ENCODE peak calls at places on chromosomes 6 and 20, in nine cellular contexts. One of them, this sample, is unnamed.

GRCh38 chr6:125784365-125784764 is 6.4 kb upstream of the NCOA7 start:
- DNase-seq in substantia nigra: no peak
- DNase-seq in GM04504: no peak
- DNase-seq in CD4-positive, CD25-positive, alpha-beta regulatory T cell: no peak
- DNase-seq in MV-4-11: no peak
- DNase-seq in RWPE2: no peak
- DNase-seq in EH: peak
- DNase-seq in ecto neural progenitor cell: no peak
- DNase-seq in NCI-H2081: no peak
- DNase-seq in this sample: no peak

GRCh38 chr6:126696921-126697693 is 357.2 kb downstream of the CENPW start:
- DNase-seq in GM04504: no peak
- DNase-seq in EH: peak
- DNase-seq in ecto neural progenitor cell: no peak
- DNase-seq in substantia nigra: no peak
- DNase-seq in NCI-H2081: no peak
- DNase-seq in RWPE2: no peak
- DNase-seq in MV-4-11: no peak
- DNase-seq in CD4-positive, CD25-positive, alpha-beta regulatory T cell: no peak
- DNase-seq in this sample: no peak

GRCh38 chr20:63672666-63673065 is 14.6 kb downstream of the RTEL1 start:
- DNase-seq in ecto neural progenitor cell: no peak
- DNase-seq in NCI-H2081: no peak
- DNase-seq in substantia nigra: no peak
- DNase-seq in GM04504: no peak
- DNase-seq in EH: no peak
- DNase-seq in CD4-positive, CD25-positive, alpha-beta regulatory T cell: no peak
- DNase-seq in MV-4-11: no peak
- DNase-seq in RWPE2: no peak
- DNase-seq in this sample: no peak

GRCh38 chr6:98530732-98531131 is 303.6 kb upstream of the POU3F2 start:
- DNase-seq in substantia nigra: no peak
- DNase-seq in ecto neural progenitor cell: no peak
- DNase-seq in GM04504: no peak
- DNase-seq in CD4-positive, CD25-positive, alpha-beta regulatory T cell: no peak
- DNase-seq in RWPE2: no peak
- DNase-seq in NCI-H2081: no peak
- DNase-seq in MV-4-11: no peak
- DNase-seq in EH: no peak
- DNase-seq in this sample: no peak

GRCh38 chr6:125546827-125547226 is 202.6 kb upstream of the HEY2 start:
- DNase-seq in NCI-H2081: no peak
- DNase-seq in ecto neural progenitor cell: no peak
- DNase-seq in GM04504: no peak
- DNase-seq in EH: peak
- DNase-seq in MV-4-11: peak
- DNase-seq in RWPE2: no peak
- DNase-seq in CD4-positive, CD25-positive, alpha-beta regulatory T cell: no peak
- DNase-seq in substantia nigra: no peak
- DNase-seq in this sample: peak

GRCh38 chr6:44161997-44162338 is 3.3 kb downstream of the CAPN11 start:
- DNase-seq in MV-4-11: no peak
- DNase-seq in NCI-H2081: no peak
- DNase-seq in substantia nigra: no peak
- DNase-seq in EH: peak
- DNase-seq in ecto neural progenitor cell: no peak
- DNase-seq in GM04504: peak
- DNase-seq in CD4-positive, CD25-positive, alpha-beta regulatory T cell: no peak
- DNase-seq in RWPE2: no peak
- DNase-seq in this sample: no peak

GRCh38 chr6:76495909-76496308 is 423.4 kb upstream of the IMPG1 start:
- DNase-seq in substantia nigra: no peak
- DNase-seq in MV-4-11: no peak
- DNase-seq in RWPE2: no peak
- DNase-seq in GM04504: no peak
- DNase-seq in NCI-H2081: no peak
- DNase-seq in EH: no peak
- DNase-seq in CD4-positive, CD25-positive, alpha-beta regulatory T cell: no peak
- DNase-seq in ecto neural progenitor cell: no peak
- DNase-seq in this sample: no peak

GRCh38 chr6:4818272-4818938 is 42.2 kb downstream of the CDYL start:
- DNase-seq in RWPE2: no peak
- DNase-seq in MV-4-11: no peak
- DNase-seq in CD4-positive, CD25-positive, alpha-beta regulatory T cell: no peak
- DNase-seq in substantia nigra: no peak
- DNase-seq in EH: no peak
- DNase-seq in ecto neural progenitor cell: no peak
- DNase-seq in GM04504: no peak
- DNase-seq in NCI-H2081: no peak
- DNase-seq in this sample: no peak

GRCh38 chr6:77292564-77293546 is 170.4 kb downstream of the HTR1B start:
- DNase-seq in substantia nigra: no peak
- DNase-seq in GM04504: peak
- DNase-seq in CD4-positive, CD25-positive, alpha-beta regulatory T cell: no peak
- DNase-seq in ecto neural progenitor cell: no peak
- DNase-seq in MV-4-11: no peak
- DNase-seq in EH: peak
- DNase-seq in NCI-H2081: no peak
- DNase-seq in RWPE2: no peak
- DNase-seq in this sample: no peak

GRCh38 chr6:158817298-158818007 is 1.7 kb downstream of the EZR start:
- DNase-seq in ecto neural progenitor cell: peak
- DNase-seq in RWPE2: no peak
- DNase-seq in NCI-H2081: no peak
- DNase-seq in GM04504: no peak
- DNase-seq in MV-4-11: no peak
- DNase-seq in EH: peak
- DNase-seq in CD4-positive, CD25-positive, alpha-beta regulatory T cell: no peak
- DNase-seq in substantia nigra: no peak
- DNase-seq in this sample: peak

GRCh38 chr6:70180904-70181599 is 121.8 kb downstream of the COL9A1 start:
- DNase-seq in NCI-H2081: no peak
- DNase-seq in CD4-positive, CD25-positive, alpha-beta regulatory T cell: no peak
- DNase-seq in substantia nigra: no peak
- DNase-seq in EH: no peak
- DNase-seq in ecto neural progenitor cell: no peak
- DNase-seq in RWPE2: no peak
- DNase-seq in GM04504: no peak
- DNase-seq in MV-4-11: no peak
- DNase-seq in this sample: no peak

GRCh38 chr6:41080623-41081022 is 7.8 kb downstream of the NFYA start:
- DNase-seq in EH: no peak
- DNase-seq in GM04504: no peak
- DNase-seq in substantia nigra: no peak
- DNase-seq in ecto neural progenitor cell: no peak
- DNase-seq in RWPE2: no peak
- DNase-seq in NCI-H2081: no peak
- DNase-seq in CD4-positive, CD25-positive, alpha-beta regulatory T cell: no peak
- DNase-seq in MV-4-11: no peak
- DNase-seq in this sample: no peak

GRCh38 chr20:8170921-8171320 is 38.9 kb downstream of the PLCB1 start:
- DNase-seq in CD4-positive, CD25-positive, alpha-beta regulatory T cell: no peak
- DNase-seq in EH: no peak
- DNase-seq in substantia nigra: no peak
- DNase-seq in ecto neural progenitor cell: no peak
- DNase-seq in NCI-H2081: no peak
- DNase-seq in MV-4-11: no peak
- DNase-seq in RWPE2: no peak
- DNase-seq in GM04504: no peak
- DNase-seq in this sample: no peak

GRCh38 chr6:3517350-3517749 is 60.5 kb upstream of the SLC22A23 start:
- DNase-seq in NCI-H2081: no peak
- DNase-seq in MV-4-11: no peak
- DNase-seq in ecto neural progenitor cell: no peak
- DNase-seq in GM04504: peak
- DNase-seq in CD4-positive, CD25-positive, alpha-beta regulatory T cell: no peak
- DNase-seq in substantia nigra: no peak
- DNase-seq in RWPE2: no peak
- DNase-seq in EH: peak
- DNase-seq in this sample: no peak

GRCh38 chr20:51447097-51447764 is 95.3 kb downstream of the NFATC2 start:
- DNase-seq in EH: peak
- DNase-seq in CD4-positive, CD25-positive, alpha-beta regulatory T cell: no peak
- DNase-seq in NCI-H2081: no peak
- DNase-seq in RWPE2: peak
- DNase-seq in MV-4-11: no peak
- DNase-seq in substantia nigra: no peak
- DNase-seq in GM04504: peak
- DNase-seq in ecto neural progenitor cell: no peak
- DNase-seq in this sample: no peak

GRCh38 chr6:117530467-117531242 is 48.2 kb downstream of the DCBLD1 start:
- DNase-seq in CD4-positive, CD25-positive, alpha-beta regulatory T cell: no peak
- DNase-seq in substantia nigra: no peak
- DNase-seq in GM04504: no peak
- DNase-seq in RWPE2: no peak
- DNase-seq in NCI-H2081: no peak
- DNase-seq in MV-4-11: no peak
- DNase-seq in ecto neural progenitor cell: no peak
- DNase-seq in EH: no peak
- DNase-seq in this sample: no peak

GRCh38 chr6:166204852-166205650 is 37.4 kb upstream of the TBXT start:
- DNase-seq in RWPE2: no peak
- DNase-seq in GM04504: no peak
- DNase-seq in CD4-positive, CD25-positive, alpha-beta regulatory T cell: no peak
- DNase-seq in NCI-H2081: no peak
- DNase-seq in substantia nigra: no peak
- DNase-seq in ecto neural progenitor cell: no peak
- DNase-seq in MV-4-11: no peak
- DNase-seq in EH: no peak
- DNase-seq in this sample: no peak

GRCh38 chr6:98574991-98575390 is 259.4 kb upstream of the POU3F2 start:
- DNase-seq in CD4-positive, CD25-positive, alpha-beta regulatory T cell: no peak
- DNase-seq in RWPE2: no peak
- DNase-seq in NCI-H2081: no peak
- DNase-seq in GM04504: no peak
- DNase-seq in substantia nigra: peak
- DNase-seq in EH: no peak
- DNase-seq in MV-4-11: no peak
- DNase-seq in ecto neural progenitor cell: no peak
- DNase-seq in this sample: no peak

GRCh38 chr6:168528457-168529095 is 87.6 kb downstream of the SMOC2 start:
- DNase-seq in RWPE2: no peak
- DNase-seq in EH: no peak
- DNase-seq in NCI-H2081: no peak
- DNase-seq in substantia nigra: no peak
- DNase-seq in CD4-positive, CD25-positive, alpha-beta regulatory T cell: no peak
- DNase-seq in GM04504: no peak
- DNase-seq in ecto neural progenitor cell: no peak
- DNase-seq in MV-4-11: peak
- DNase-seq in this sample: no peak

GRCh38 chr6:33817520-33817919 is 13.7 kb upstream of the MLN start:
- DNase-seq in substantia nigra: no peak
- DNase-seq in CD4-positive, CD25-positive, alpha-beta regulatory T cell: no peak
- DNase-seq in MV-4-11: no peak
- DNase-seq in GM04504: no peak
- DNase-seq in EH: no peak
- DNase-seq in RWPE2: no peak
- DNase-seq in NCI-H2081: no peak
- DNase-seq in ecto neural progenitor cell: no peak
- DNase-seq in this sample: peak

GRCh38 chr20:61236677-61237076 is 15.4 kb upstream of the CDH4 start:
- DNase-seq in MV-4-11: no peak
- DNase-seq in substantia nigra: no peak
- DNase-seq in NCI-H2081: no peak
- DNase-seq in EH: no peak
- DNase-seq in GM04504: no peak
- DNase-seq in RWPE2: no peak
- DNase-seq in ecto neural progenitor cell: no peak
- DNase-seq in CD4-positive, CD25-positive, alpha-beta regulatory T cell: no peak
- DNase-seq in this sample: no peak

GRCh38 chr20:44040202-44040915 is 125.7 kb downstream of the TOX2 start:
- DNase-seq in MV-4-11: no peak
- DNase-seq in NCI-H2081: no peak
- DNase-seq in ecto neural progenitor cell: no peak
- DNase-seq in CD4-positive, CD25-positive, alpha-beta regulatory T cell: no peak
- DNase-seq in substantia nigra: no peak
- DNase-seq in RWPE2: no peak
- DNase-seq in GM04504: no peak
- DNase-seq in EH: no peak
- DNase-seq in this sample: no peak

GRCh38 chr6:105493776-105494175 is 90.9 kb upstream of the PREP start:
- DNase-seq in EH: no peak
- DNase-seq in ecto neural progenitor cell: no peak
- DNase-seq in GM04504: no peak
- DNase-seq in NCI-H2081: no peak
- DNase-seq in RWPE2: no peak
- DNase-seq in MV-4-11: no peak
- DNase-seq in CD4-positive, CD25-positive, alpha-beta regulatory T cell: no peak
- DNase-seq in substantia nigra: no peak
- DNase-seq in this sample: no peak

GRCh38 chr6:114343782-114344144 is 940 bp upstream of the HS3ST5 start:
- DNase-seq in NCI-H2081: no peak
- DNase-seq in substantia nigra: no peak
- DNase-seq in GM04504: no peak
- DNase-seq in RWPE2: no peak
- DNase-seq in MV-4-11: no peak
- DNase-seq in CD4-positive, CD25-positive, alpha-beta regulatory T cell: no peak
- DNase-seq in EH: no peak
- DNase-seq in ecto neural progenitor cell: no peak
- DNase-seq in this sample: no peak

GRCh38 chr6:42532038-42532669 is 31.7 kb upstream of the UBR2 start:
- DNase-seq in GM04504: no peak
- DNase-seq in MV-4-11: peak
- DNase-seq in ecto neural progenitor cell: no peak
- DNase-seq in RWPE2: no peak
- DNase-seq in CD4-positive, CD25-positive, alpha-beta regulatory T cell: no peak
- DNase-seq in EH: peak
- DNase-seq in substantia nigra: no peak
- DNase-seq in NCI-H2081: peak
- DNase-seq in this sample: peak

This sample was measured in NCI-H2029.